ENCODE peak calls at places on chromosomes 4 and X, in eight cellular contexts. One of them, this sample, is unnamed.

GRCh38 chr4:113951263-113951662 is 28.2 kb downstream of the ARSJ start:
- DNase-seq in K562: no peak
- DNase-seq in transverse colon: peak
- DNase-seq in HepG2: no peak
- DNase-seq in GM12878: no peak
- DNase-seq in A549: no peak
- DNase-seq in ovary: peak
- DNase-seq in suprapubic skin: no peak
- DNase-seq in this sample: no peak

GRCh38 chr4:30917946-30918345 is 197.8 kb downstream of the PCDH7 start:
- DNase-seq in K562: no peak
- DNase-seq in transverse colon: no peak
- DNase-seq in HepG2: no peak
- DNase-seq in GM12878: no peak
- DNase-seq in A549: no peak
- DNase-seq in ovary: no peak
- DNase-seq in suprapubic skin: no peak
- DNase-seq in this sample: no peak

GRCh38 chr4:126441173-126441810 is 1126.5 kb downstream of the FAT4 start:
- DNase-seq in K562: no peak
- DNase-seq in transverse colon: no peak
- DNase-seq in HepG2: no peak
- DNase-seq in GM12878: no peak
- DNase-seq in A549: no peak
- DNase-seq in ovary: no peak
- DNase-seq in suprapubic skin: no peak
- DNase-seq in this sample: no peak

GRCh38 chr4:62560858-62561257 is 1360.7 kb downstream of the ADGRL3 start:
- DNase-seq in K562: no peak
- DNase-seq in transverse colon: no peak
- DNase-seq in HepG2: no peak
- DNase-seq in GM12878: no peak
- DNase-seq in A549: no peak
- DNase-seq in ovary: no peak
- DNase-seq in suprapubic skin: no peak
- DNase-seq in this sample: no peak

GRCh38 chrX:115553171-115553570 is 7.8 kb upstream of the PLS3 start:
- DNase-seq in K562: no peak
- DNase-seq in transverse colon: no peak
- DNase-seq in HepG2: no peak
- DNase-seq in GM12878: no peak
- DNase-seq in A549: no peak
- DNase-seq in ovary: no peak
- DNase-seq in suprapubic skin: no peak
- DNase-seq in this sample: no peak

GRCh38 chrX:96204928-96205327 is 479.7 kb upstream of the DIAPH2 start:
- DNase-seq in K562: no peak
- DNase-seq in transverse colon: no peak
- DNase-seq in HepG2: peak
- DNase-seq in GM12878: no peak
- DNase-seq in A549: no peak
- DNase-seq in ovary: no peak
- DNase-seq in suprapubic skin: no peak
- DNase-seq in this sample: no peak

GRCh38 chrX:132001127-132001526 is 22.0 kb upstream of the STK26 start:
- DNase-seq in K562: no peak
- DNase-seq in transverse colon: no peak
- DNase-seq in HepG2: no peak
- DNase-seq in GM12878: no peak
- DNase-seq in A549: no peak
- DNase-seq in ovary: no peak
- DNase-seq in suprapubic skin: no peak
- DNase-seq in this sample: no peak

GRCh38 chr4:87949961-87950360 is 25.6 kb upstream of the SPP1 start:
- DNase-seq in K562: no peak
- DNase-seq in transverse colon: no peak
- DNase-seq in HepG2: no peak
- DNase-seq in GM12878: no peak
- DNase-seq in A549: no peak
- DNase-seq in ovary: no peak
- DNase-seq in suprapubic skin: no peak
- DNase-seq in this sample: no peak

GRCh38 chr4:6324999-6325790 is 55.5 kb downstream of the WFS1 start:
- DNase-seq in K562: no peak
- DNase-seq in transverse colon: peak
- DNase-seq in HepG2: no peak
- DNase-seq in GM12878: no peak
- DNase-seq in A549: no peak
- DNase-seq in ovary: no peak
- DNase-seq in suprapubic skin: no peak
- DNase-seq in this sample: peak

GRCh38 chr4:10336471-10336870 is 120.8 kb downstream of the ZNF518B start:
- DNase-seq in K562: no peak
- DNase-seq in transverse colon: no peak
- DNase-seq in HepG2: no peak
- DNase-seq in GM12878: no peak
- DNase-seq in A549: no peak
- DNase-seq in ovary: no peak
- DNase-seq in suprapubic skin: no peak
- DNase-seq in this sample: no peak

GRCh38 chrX:11836284-11836683 is 78.2 kb downstream of the MSL3 start:
- DNase-seq in K562: no peak
- DNase-seq in transverse colon: no peak
- DNase-seq in HepG2: no peak
- DNase-seq in GM12878: no peak
- DNase-seq in A549: no peak
- DNase-seq in ovary: no peak
- DNase-seq in suprapubic skin: no peak
- DNase-seq in this sample: no peak

GRCh38 chr4:109434007-109434792 is 585 bp downstream of the SEC24B start:
- DNase-seq in K562: no peak
- DNase-seq in transverse colon: peak
- DNase-seq in HepG2: peak
- DNase-seq in GM12878: no peak
- DNase-seq in A549: no peak
- DNase-seq in ovary: peak
- DNase-seq in suprapubic skin: peak
- DNase-seq in this sample: peak

GRCh38 chrX:112120737-112121136 is 38.2 kb upstream of the TRPC5 start:
- DNase-seq in K562: no peak
- DNase-seq in transverse colon: no peak
- DNase-seq in HepG2: no peak
- DNase-seq in GM12878: no peak
- DNase-seq in A549: no peak
- DNase-seq in ovary: no peak
- DNase-seq in suprapubic skin: no peak
- DNase-seq in this sample: no peak

GRCh38 chr4:150212927-150213326 is 134.7 kb downstream of the DCLK2 start:
- DNase-seq in K562: no peak
- DNase-seq in transverse colon: no peak
- DNase-seq in HepG2: no peak
- DNase-seq in GM12878: no peak
- DNase-seq in A549: no peak
- DNase-seq in ovary: no peak
- DNase-seq in suprapubic skin: no peak
- DNase-seq in this sample: no peak

GRCh38 chr4:88792821-88793220 is 95.2 kb upstream of the NAP1L5 start:
- DNase-seq in K562: no peak
- DNase-seq in transverse colon: no peak
- DNase-seq in HepG2: no peak
- DNase-seq in GM12878: no peak
- DNase-seq in A549: no peak
- DNase-seq in ovary: no peak
- DNase-seq in suprapubic skin: no peak
- DNase-seq in this sample: no peak

GRCh38 chr4:177671387-177671786 is 229.2 kb upstream of the AGA start:
- DNase-seq in K562: no peak
- DNase-seq in transverse colon: no peak
- DNase-seq in HepG2: no peak
- DNase-seq in GM12878: no peak
- DNase-seq in A549: no peak
- DNase-seq in ovary: no peak
- DNase-seq in suprapubic skin: no peak
- DNase-seq in this sample: no peak

GRCh38 chr4:2702361-2702760 is 53.8 kb downstream of the TNIP2 start:
- DNase-seq in K562: no peak
- DNase-seq in transverse colon: no peak
- DNase-seq in HepG2: no peak
- DNase-seq in GM12878: no peak
- DNase-seq in A549: no peak
- DNase-seq in ovary: no peak
- DNase-seq in suprapubic skin: no peak
- DNase-seq in this sample: no peak

GRCh38 chr4:30537462-30537861 is 182.7 kb upstream of the PCDH7 start:
- DNase-seq in K562: no peak
- DNase-seq in transverse colon: peak
- DNase-seq in HepG2: no peak
- DNase-seq in GM12878: no peak
- DNase-seq in A549: no peak
- DNase-seq in ovary: no peak
- DNase-seq in suprapubic skin: no peak
- DNase-seq in this sample: no peak

GRCh38 chr4:15149842-15150592 is 147.7 kb downstream of the CPEB2 start:
- DNase-seq in K562: peak
- DNase-seq in transverse colon: peak
- DNase-seq in HepG2: peak
- DNase-seq in GM12878: peak
- DNase-seq in A549: peak
- DNase-seq in ovary: peak
- DNase-seq in suprapubic skin: peak
- DNase-seq in this sample: peak

GRCh38 chr4:123017636-123018390 is 95.4 kb upstream of the NUDT6 start:
- DNase-seq in K562: no peak
- DNase-seq in transverse colon: no peak
- DNase-seq in HepG2: no peak
- DNase-seq in GM12878: no peak
- DNase-seq in A549: no peak
- DNase-seq in ovary: no peak
- DNase-seq in suprapubic skin: no peak
- DNase-seq in this sample: no peak

GRCh38 chrX:115650449-115650848 is 89.5 kb downstream of the PLS3 start:
- DNase-seq in K562: no peak
- DNase-seq in transverse colon: no peak
- DNase-seq in HepG2: no peak
- DNase-seq in GM12878: no peak
- DNase-seq in A549: no peak
- DNase-seq in ovary: no peak
- DNase-seq in suprapubic skin: no peak
- DNase-seq in this sample: no peak

GRCh38 chr4:143784567-143784966 is 84.1 kb upstream of the FREM3 start:
- DNase-seq in K562: no peak
- DNase-seq in transverse colon: no peak
- DNase-seq in HepG2: no peak
- DNase-seq in GM12878: no peak
- DNase-seq in A549: no peak
- DNase-seq in ovary: no peak
- DNase-seq in suprapubic skin: no peak
- DNase-seq in this sample: no peak
- TF ChIP-seq EP300 in K562: no peak
- TF ChIP-seq EP300 in transverse colon: no peak
- TF ChIP-seq EP300 in HepG2: no peak
- TF ChIP-seq EP300 in GM12878: no peak
- TF ChIP-seq EP300 in A549: no peak
- TF ChIP-seq EP300 in ovary: no peak
- TF ChIP-seq EP300 in suprapubic skin: no peak
- TF ChIP-seq EP300 in this sample: no peak

GRCh38 chr4:80072607-80073361 is at the start of gene ANTXR2:
- DNase-seq in K562: peak
- DNase-seq in transverse colon: peak
- DNase-seq in HepG2: peak
- DNase-seq in GM12878: no peak
- DNase-seq in A549: peak
- DNase-seq in ovary: peak
- DNase-seq in suprapubic skin: peak
- DNase-seq in this sample: peak
- TF ChIP-seq POLR2A in K562: peak
- TF ChIP-seq POLR2A in transverse colon: peak
- TF ChIP-seq POLR2A in HepG2: peak
- TF ChIP-seq POLR2A in GM12878: peak
- TF ChIP-seq POLR2A in A549: peak
- TF ChIP-seq POLR2A in ovary: peak
- TF ChIP-seq POLR2A in suprapubic skin: no peak
- TF ChIP-seq POLR2A in this sample: no peak

GRCh38 chr4:41318839-41319530 is 62.3 kb downstream of the UCHL1 start:
- DNase-seq in K562: no peak
- DNase-seq in transverse colon: no peak
- DNase-seq in HepG2: peak
- DNase-seq in GM12878: no peak
- DNase-seq in A549: peak
- DNase-seq in ovary: no peak
- DNase-seq in suprapubic skin: no peak
- DNase-seq in this sample: no peak
- TF ChIP-seq EP300 in K562: no peak
- TF ChIP-seq EP300 in transverse colon: no peak
- TF ChIP-seq EP300 in HepG2: no peak
- TF ChIP-seq EP300 in GM12878: no peak
- TF ChIP-seq EP300 in A549: no peak
- TF ChIP-seq EP300 in ovary: no peak
- TF ChIP-seq EP300 in suprapubic skin: no peak
- TF ChIP-seq EP300 in this sample: no peak

GRCh38 chr4:152033621-152034020 is 272.8 kb upstream of the GATB start:
- DNase-seq in K562: no peak
- DNase-seq in transverse colon: no peak
- DNase-seq in HepG2: no peak
- DNase-seq in GM12878: no peak
- DNase-seq in A549: no peak
- DNase-seq in ovary: no peak
- DNase-seq in suprapubic skin: no peak
- DNase-seq in this sample: no peak

GRCh38 chr4:152032722-152033131 is 271.9 kb upstream of the GATB start:
- DNase-seq in K562: no peak
- DNase-seq in transverse colon: no peak
- DNase-seq in HepG2: no peak
- DNase-seq in GM12878: no peak
- DNase-seq in A549: no peak
- DNase-seq in ovary: no peak
- DNase-seq in suprapubic skin: no peak
- DNase-seq in this sample: no peak

GRCh38 chr4:152024881-152025280 is 264.1 kb upstream of the GATB start:
- DNase-seq in K562: no peak
- DNase-seq in transverse colon: no peak
- DNase-seq in HepG2: no peak
- DNase-seq in GM12878: no peak
- DNase-seq in A549: no peak
- DNase-seq in ovary: no peak
- DNase-seq in suprapubic skin: no peak
- DNase-seq in this sample: no peak

GRCh38 chr4:152028131-152028530 is 267.3 kb upstream of the GATB start:
- DNase-seq in K562: no peak
- DNase-seq in transverse colon: no peak
- DNase-seq in HepG2: no peak
- DNase-seq in GM12878: no peak
- DNase-seq in A549: no peak
- DNase-seq in ovary: no peak
- DNase-seq in suprapubic skin: no peak
- DNase-seq in this sample: no peak

DNA sequence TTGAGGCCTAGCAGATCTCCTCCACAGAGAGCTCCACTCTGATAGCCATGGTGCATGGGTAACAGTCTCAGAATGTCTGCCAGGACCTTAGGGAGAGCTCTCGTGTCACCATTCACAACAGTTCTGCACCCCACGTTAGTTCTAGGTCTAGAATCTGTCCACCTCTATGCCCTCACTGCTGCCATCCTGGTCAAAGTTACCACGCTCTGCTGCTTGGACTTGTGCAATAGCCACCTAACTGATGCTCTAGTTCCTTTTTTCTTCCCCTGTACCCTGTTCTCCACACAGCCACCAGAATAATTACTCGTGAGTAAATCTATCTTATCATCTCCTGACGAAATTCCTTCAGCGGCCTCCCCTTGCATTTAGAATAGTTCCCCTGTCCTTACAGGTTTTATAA is 268.8 kb upstream of the GATB start:
- DNase-seq in K562: no peak
- DNase-seq in transverse colon: no peak
- DNase-seq in HepG2: no peak
- DNase-seq in GM12878: no peak
- DNase-seq in A549: no peak
- DNase-seq in ovary: no peak
- DNase-seq in suprapubic skin: no peak
- DNase-seq in this sample: no peak
- TF ChIP-seq POLR2A in K562: no peak
- TF ChIP-seq POLR2A in transverse colon: no peak
- TF ChIP-seq POLR2A in HepG2: no peak
- TF ChIP-seq POLR2A in GM12878: no peak
- TF ChIP-seq POLR2A in A549: no peak
- TF ChIP-seq POLR2A in ovary: no peak
- TF ChIP-seq POLR2A in suprapubic skin: no peak
- TF ChIP-seq POLR2A in this sample: no peak

This sample was measured in tibial nerve.